ENCODE peak calls at places on chromosomes 3 and 15, in ten cellular contexts. One of them, this sample, is unnamed.

GRCh38 chr3:187737401-187738088 is 7.7 kb downstream of the BCL6 start:
- DNase-seq in transverse colon: peak
- DNase-seq in fibroblast of mammary gland: peak
- DNase-seq in stomach: peak
- DNase-seq in tibial artery: peak
- DNase-seq in fibroblast of the aortic adventitia: peak
- DNase-seq in PC-3: peak
- DNase-seq in left ventricle myocardium inferior: peak
- DNase-seq in astrocyte of the cerebellum: no peak
- DNase-seq in neural crest cell: peak
- DNase-seq in this sample: peak

GRCh38 chr3:161215186-161215585 is 5.9 kb upstream of the NMD3 start:
- DNase-seq in PC-3: no peak
- DNase-seq in neural crest cell: no peak
- DNase-seq in transverse colon: no peak
- DNase-seq in astrocyte of the cerebellum: no peak
- DNase-seq in fibroblast of mammary gland: no peak
- DNase-seq in tibial artery: no peak
- DNase-seq in stomach: no peak
- DNase-seq in fibroblast of the aortic adventitia: no peak
- DNase-seq in left ventricle myocardium inferior: no peak
- DNase-seq in this sample: no peak

GRCh38 chr3:7978104-7978457 is 523.5 kb upstream of the LMCD1 start:
- DNase-seq in PC-3: no peak
- DNase-seq in tibial artery: no peak
- DNase-seq in neural crest cell: peak
- DNase-seq in left ventricle myocardium inferior: peak
- DNase-seq in fibroblast of the aortic adventitia: no peak
- DNase-seq in astrocyte of the cerebellum: no peak
- DNase-seq in transverse colon: no peak
- DNase-seq in fibroblast of mammary gland: no peak
- DNase-seq in stomach: no peak
- DNase-seq in this sample: no peak

GRCh38 chr15:85770014-85770721 is 24.6 kb downstream of the KLHL25 start:
- DNase-seq in transverse colon: no peak
- DNase-seq in neural crest cell: no peak
- DNase-seq in PC-3: no peak
- DNase-seq in left ventricle myocardium inferior: no peak
- DNase-seq in stomach: no peak
- DNase-seq in fibroblast of mammary gland: no peak
- DNase-seq in tibial artery: no peak
- DNase-seq in astrocyte of the cerebellum: no peak
- DNase-seq in fibroblast of the aortic adventitia: no peak
- DNase-seq in this sample: no peak

GRCh38 chr3:160831411-160831810 is 75.4 kb downstream of the PPM1L start:
- DNase-seq in stomach: no peak
- DNase-seq in transverse colon: no peak
- DNase-seq in astrocyte of the cerebellum: no peak
- DNase-seq in fibroblast of mammary gland: no peak
- DNase-seq in left ventricle myocardium inferior: no peak
- DNase-seq in neural crest cell: no peak
- DNase-seq in tibial artery: no peak
- DNase-seq in PC-3: no peak
- DNase-seq in fibroblast of the aortic adventitia: no peak
- DNase-seq in this sample: no peak

GRCh38 chr3:53938645-53939044 is 47.0 kb upstream of the SELENOK start:
- DNase-seq in PC-3: peak
- DNase-seq in left ventricle myocardium inferior: no peak
- DNase-seq in fibroblast of the aortic adventitia: peak
- DNase-seq in astrocyte of the cerebellum: peak
- DNase-seq in tibial artery: no peak
- DNase-seq in stomach: peak
- DNase-seq in neural crest cell: peak
- DNase-seq in fibroblast of mammary gland: peak
- DNase-seq in transverse colon: peak
- DNase-seq in this sample: no peak

GRCh38 chr15:66178531-66178910 is 75.0 kb downstream of the MEGF11 start:
- DNase-seq in transverse colon: no peak
- DNase-seq in neural crest cell: no peak
- DNase-seq in astrocyte of the cerebellum: no peak
- DNase-seq in tibial artery: no peak
- DNase-seq in stomach: no peak
- DNase-seq in left ventricle myocardium inferior: no peak
- DNase-seq in fibroblast of mammary gland: no peak
- DNase-seq in PC-3: no peak
- DNase-seq in fibroblast of the aortic adventitia: no peak
- DNase-seq in this sample: no peak

GRCh38 chr15:68525815-68526214 is 53.0 kb upstream of the CORO2B start:
- DNase-seq in fibroblast of mammary gland: no peak
- DNase-seq in PC-3: no peak
- DNase-seq in neural crest cell: no peak
- DNase-seq in left ventricle myocardium inferior: no peak
- DNase-seq in stomach: no peak
- DNase-seq in transverse colon: no peak
- DNase-seq in fibroblast of the aortic adventitia: no peak
- DNase-seq in tibial artery: no peak
- DNase-seq in astrocyte of the cerebellum: no peak
- DNase-seq in this sample: no peak

GRCh38 chr15:67100124-67100791 is 34.9 kb downstream of the SMAD3 start:
- DNase-seq in fibroblast of the aortic adventitia: no peak
- DNase-seq in PC-3: no peak
- DNase-seq in stomach: no peak
- DNase-seq in neural crest cell: no peak
- DNase-seq in astrocyte of the cerebellum: no peak
- DNase-seq in tibial artery: no peak
- DNase-seq in left ventricle myocardium inferior: no peak
- DNase-seq in transverse colon: no peak
- DNase-seq in fibroblast of mammary gland: no peak
- DNase-seq in this sample: no peak

GRCh38 chr15:44670087-44670945 is 6.9 kb upstream of the SPG11 start:
- DNase-seq in left ventricle myocardium inferior: no peak
- DNase-seq in transverse colon: no peak
- DNase-seq in neural crest cell: no peak
- DNase-seq in fibroblast of the aortic adventitia: no peak
- DNase-seq in tibial artery: no peak
- DNase-seq in stomach: no peak
- DNase-seq in astrocyte of the cerebellum: no peak
- DNase-seq in PC-3: no peak
- DNase-seq in fibroblast of mammary gland: no peak
- DNase-seq in this sample: no peak

GRCh38 chr3:87145553-87145952 is 81.6 kb upstream of the CHMP2B start:
- DNase-seq in neural crest cell: no peak
- DNase-seq in left ventricle myocardium inferior: no peak
- DNase-seq in stomach: no peak
- DNase-seq in tibial artery: no peak
- DNase-seq in PC-3: peak
- DNase-seq in fibroblast of the aortic adventitia: peak
- DNase-seq in transverse colon: peak
- DNase-seq in astrocyte of the cerebellum: no peak
- DNase-seq in fibroblast of mammary gland: peak
- DNase-seq in this sample: no peak

GRCh38 chr15:29690765-29691475 is 131.3 kb downstream of the TJP1 start:
- DNase-seq in astrocyte of the cerebellum: no peak
- DNase-seq in left ventricle myocardium inferior: no peak
- DNase-seq in tibial artery: no peak
- DNase-seq in transverse colon: no peak
- DNase-seq in fibroblast of the aortic adventitia: peak
- DNase-seq in PC-3: peak
- DNase-seq in stomach: no peak
- DNase-seq in fibroblast of mammary gland: peak
- DNase-seq in neural crest cell: no peak
- DNase-seq in this sample: no peak

GRCh38 chr3:156461889-156462288 is 93.0 kb downstream of the SSR3 start:
- DNase-seq in left ventricle myocardium inferior: no peak
- DNase-seq in stomach: no peak
- DNase-seq in astrocyte of the cerebellum: no peak
- DNase-seq in tibial artery: no peak
- DNase-seq in transverse colon: no peak
- DNase-seq in neural crest cell: no peak
- DNase-seq in fibroblast of the aortic adventitia: no peak
- DNase-seq in fibroblast of mammary gland: no peak
- DNase-seq in PC-3: no peak
- DNase-seq in this sample: no peak

GRCh38 chr15:68334661-68335124 is 57.1 kb downstream of the FEM1B start:
- DNase-seq in fibroblast of mammary gland: peak
- DNase-seq in fibroblast of the aortic adventitia: no peak
- DNase-seq in left ventricle myocardium inferior: no peak
- DNase-seq in neural crest cell: no peak
- DNase-seq in astrocyte of the cerebellum: peak
- DNase-seq in stomach: no peak
- DNase-seq in transverse colon: no peak
- DNase-seq in tibial artery: peak
- DNase-seq in PC-3: no peak
- DNase-seq in this sample: no peak

GRCh38 chr3:104388624-104389023 is 978.1 kb upstream of the ALCAM start:
- DNase-seq in transverse colon: no peak
- DNase-seq in stomach: no peak
- DNase-seq in tibial artery: no peak
- DNase-seq in fibroblast of the aortic adventitia: peak
- DNase-seq in astrocyte of the cerebellum: peak
- DNase-seq in fibroblast of mammary gland: no peak
- DNase-seq in neural crest cell: no peak
- DNase-seq in left ventricle myocardium inferior: no peak
- DNase-seq in PC-3: peak
- DNase-seq in this sample: no peak

DNA sequence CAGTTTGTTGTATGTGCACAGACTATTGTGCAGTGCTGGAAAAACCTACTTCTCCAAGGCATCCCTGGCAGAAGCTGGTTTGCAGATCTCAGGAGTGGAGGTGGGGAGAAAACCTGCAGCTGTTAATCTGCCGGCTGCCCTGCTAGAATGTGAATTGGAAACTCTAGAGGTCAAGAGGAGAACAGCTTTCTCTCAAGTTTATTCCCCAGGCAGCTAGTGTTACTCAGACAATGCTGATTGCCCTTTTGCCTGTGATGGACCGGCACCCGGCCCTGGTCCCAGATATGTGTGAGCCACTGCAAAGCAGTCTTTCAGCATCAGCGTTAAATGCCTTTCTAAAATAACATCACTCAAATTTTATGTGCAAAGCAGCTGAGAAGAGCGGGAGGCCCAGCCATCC is 129.7 kb upstream of the TPM1 start:
- DNase-seq in tibial artery: no peak
- DNase-seq in neural crest cell: no peak
- DNase-seq in fibroblast of mammary gland: no peak
- DNase-seq in astrocyte of the cerebellum: no peak
- DNase-seq in stomach: no peak
- DNase-seq in transverse colon: no peak
- DNase-seq in left ventricle myocardium inferior: no peak
- DNase-seq in fibroblast of the aortic adventitia: no peak
- DNase-seq in PC-3: no peak
- DNase-seq in this sample: no peak
- TF ChIP-seq CTCF in tibial artery: no peak
- TF ChIP-seq CTCF in neural crest cell: peak
- TF ChIP-seq CTCF in fibroblast of mammary gland: no peak
- TF ChIP-seq CTCF in astrocyte of the cerebellum: no peak
- TF ChIP-seq CTCF in stomach: no peak
- TF ChIP-seq CTCF in transverse colon: no peak
- TF ChIP-seq CTCF in left ventricle myocardium inferior: peak
- TF ChIP-seq CTCF in fibroblast of the aortic adventitia: peak
- TF ChIP-seq CTCF in PC-3: no peak
- TF ChIP-seq CTCF in this sample: no peak

GRCh38 chr3:52153389-52154096 is 680 bp downstream of the POC1A start:
- DNase-seq in astrocyte of the cerebellum: no peak
- DNase-seq in fibroblast of mammary gland: peak
- DNase-seq in fibroblast of the aortic adventitia: peak
- DNase-seq in left ventricle myocardium inferior: no peak
- DNase-seq in PC-3: peak
- DNase-seq in stomach: no peak
- DNase-seq in transverse colon: peak
- DNase-seq in tibial artery: no peak
- DNase-seq in neural crest cell: peak
- DNase-seq in this sample: peak
- TF ChIP-seq CTCF in astrocyte of the cerebellum: no peak
- TF ChIP-seq CTCF in fibroblast of mammary gland: no peak
- TF ChIP-seq CTCF in fibroblast of the aortic adventitia: no peak
- TF ChIP-seq CTCF in left ventricle myocardium inferior: no peak
- TF ChIP-seq CTCF in PC-3: peak
- TF ChIP-seq CTCF in stomach: no peak
- TF ChIP-seq CTCF in transverse colon: no peak
- TF ChIP-seq CTCF in tibial artery: no peak
- TF ChIP-seq CTCF in neural crest cell: no peak
- TF ChIP-seq CTCF in this sample: no peak

GRCh38 chr15:90903733-90904536 is 833 bp downstream of the MAN2A2 start:
- DNase-seq in fibroblast of mammary gland: no peak
- DNase-seq in stomach: peak
- DNase-seq in fibroblast of the aortic adventitia: no peak
- DNase-seq in left ventricle myocardium inferior: no peak
- DNase-seq in astrocyte of the cerebellum: peak
- DNase-seq in neural crest cell: no peak
- DNase-seq in transverse colon: peak
- DNase-seq in PC-3: peak
- DNase-seq in tibial artery: no peak
- DNase-seq in this sample: no peak
- TF ChIP-seq CTCF in fibroblast of mammary gland: no peak
- TF ChIP-seq CTCF in stomach: no peak
- TF ChIP-seq CTCF in fibroblast of the aortic adventitia: no peak
- TF ChIP-seq CTCF in left ventricle myocardium inferior: no peak
- TF ChIP-seq CTCF in astrocyte of the cerebellum: no peak
- TF ChIP-seq CTCF in neural crest cell: peak
- TF ChIP-seq CTCF in transverse colon: no peak
- TF ChIP-seq CTCF in PC-3: peak
- TF ChIP-seq CTCF in tibial artery: no peak
- TF ChIP-seq CTCF in this sample: no peak

DNA sequence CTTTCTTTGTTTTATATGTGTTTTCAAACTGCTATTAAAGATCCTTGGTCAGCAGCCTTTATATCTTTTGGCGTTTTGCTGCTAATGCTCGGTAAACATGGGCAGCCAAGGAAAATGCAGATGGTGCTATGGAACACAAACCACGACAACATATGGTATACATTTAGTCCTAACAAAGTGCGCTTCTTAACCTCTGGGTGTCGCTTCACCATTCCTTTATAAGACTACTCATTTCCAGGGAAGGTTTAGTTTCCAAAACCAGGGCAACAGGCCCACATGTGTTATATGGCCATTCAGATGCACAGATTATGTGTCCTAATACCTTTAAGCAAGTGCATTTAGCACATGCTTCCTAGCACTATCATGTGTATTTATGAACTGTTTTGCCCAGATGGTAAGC is 14.7 kb downstream of the SHOX2 start:
- DNase-seq in fibroblast of mammary gland: peak
- DNase-seq in fibroblast of the aortic adventitia: peak
- DNase-seq in PC-3: no peak
- DNase-seq in astrocyte of the cerebellum: no peak
- DNase-seq in tibial artery: no peak
- DNase-seq in left ventricle myocardium inferior: no peak
- DNase-seq in stomach: no peak
- DNase-seq in transverse colon: no peak
- DNase-seq in neural crest cell: no peak
- DNase-seq in this sample: no peak
- TF ChIP-seq CTCF in fibroblast of mammary gland: peak
- TF ChIP-seq CTCF in fibroblast of the aortic adventitia: peak
- TF ChIP-seq CTCF in PC-3: no peak
- TF ChIP-seq CTCF in astrocyte of the cerebellum: peak
- TF ChIP-seq CTCF in tibial artery: no peak
- TF ChIP-seq CTCF in left ventricle myocardium inferior: peak
- TF ChIP-seq CTCF in stomach: no peak
- TF ChIP-seq CTCF in transverse colon: peak
- TF ChIP-seq CTCF in neural crest cell: peak
- TF ChIP-seq CTCF in this sample: peak